ENCODE peak calls at places on chromosomes 1 and 21, in nine cellular contexts. One of them, this sample, is unnamed.

GRCh38 chr21:20971296-20971921 is 26.8 kb upstream of the NCAM2 start:
- DNase-seq in OCI-LY7: peak; percentile 2
- DNase-seq in HCT116: no peak
- DNase-seq in MM.1S: peak; percentile 70
- DNase-seq in GM23248: peak; percentile 76
- DNase-seq in SK-N-SH: peak; percentile 65
- DNase-seq in GM23338: peak; percentile 84
- DNase-seq in PC-3: peak; percentile 62
- DNase-seq in hepatocyte: peak; percentile 81
- DNase-seq in this sample: peak; percentile 49

GRCh38 chr1:213761845-213762407 is 225.8 kb upstream of the PROX1 start:
- DNase-seq in GM23248: peak; percentile 1
- DNase-seq in HCT116: no peak
- DNase-seq in OCI-LY7: no peak
- DNase-seq in MM.1S: no peak
- DNase-seq in GM23338: peak; percentile 25
- DNase-seq in PC-3: peak; percentile 73
- DNase-seq in hepatocyte: no peak
- DNase-seq in SK-N-SH: no peak
- DNase-seq in this sample: no peak

GRCh38 chr1:223531742-223532341 is 133.7 kb downstream of the CAPN8 start:
- DNase-seq in HCT116: peak; percentile 56
- DNase-seq in GM23248: peak; percentile 49
- DNase-seq in GM23338: peak; percentile 87
- DNase-seq in SK-N-SH: peak; percentile 59
- DNase-seq in PC-3: peak; percentile 79
- DNase-seq in MM.1S: peak; percentile 46
- DNase-seq in hepatocyte: peak; percentile 68
- DNase-seq in OCI-LY7: peak; percentile 33
- DNase-seq in this sample: peak; percentile 72

GRCh38 chr1:221201773-221202172 is 322.5 kb downstream of the HLX start:
- DNase-seq in GM23248: peak; percentile 10
- DNase-seq in HCT116: no peak
- DNase-seq in GM23338: no peak
- DNase-seq in SK-N-SH: no peak
- DNase-seq in PC-3: no peak
- DNase-seq in OCI-LY7: no peak
- DNase-seq in MM.1S: no peak
- DNase-seq in hepatocyte: no peak
- DNase-seq in this sample: no peak

GRCh38 chr1:82269466-82269865 is 468.7 kb downstream of the ADGRL2 start:
- DNase-seq in MM.1S: no peak
- DNase-seq in HCT116: no peak
- DNase-seq in SK-N-SH: no peak
- DNase-seq in GM23248: peak; percentile 22
- DNase-seq in PC-3: peak; percentile 46
- DNase-seq in hepatocyte: peak; percentile 28
- DNase-seq in OCI-LY7: no peak
- DNase-seq in GM23338: no peak
- DNase-seq in this sample: no peak

GRCh38 chr1:205589618-205590456 is 42.0 kb downstream of the ELK4 start:
- DNase-seq in MM.1S: no peak
- DNase-seq in HCT116: no peak
- DNase-seq in hepatocyte: no peak
- DNase-seq in PC-3: no peak
- DNase-seq in SK-N-SH: no peak
- DNase-seq in GM23338: no peak
- DNase-seq in GM23248: no peak
- DNase-seq in OCI-LY7: no peak
- DNase-seq in this sample: no peak

GRCh38 chr1:209775634-209776033 is 8.7 kb downstream of the C1orf74 start:
- DNase-seq in OCI-LY7: peak; percentile 21
- DNase-seq in PC-3: no peak
- DNase-seq in hepatocyte: no peak
- DNase-seq in GM23248: no peak
- DNase-seq in MM.1S: no peak
- DNase-seq in GM23338: no peak
- DNase-seq in HCT116: no peak
- DNase-seq in SK-N-SH: no peak
- DNase-seq in this sample: no peak

GRCh38 chr1:226919995-226920394 is 20.1 kb upstream of the COQ8A start:
- DNase-seq in MM.1S: no peak
- DNase-seq in SK-N-SH: no peak
- DNase-seq in PC-3: no peak
- DNase-seq in GM23338: no peak
- DNase-seq in hepatocyte: no peak
- DNase-seq in GM23248: no peak
- DNase-seq in HCT116: no peak
- DNase-seq in OCI-LY7: no peak
- DNase-seq in this sample: no peak

GRCh38 chr1:44290250-44291094 is 64.6 kb downstream of the ERI3 start:
- DNase-seq in OCI-LY7: no peak
- DNase-seq in GM23248: no peak
- DNase-seq in PC-3: no peak
- DNase-seq in MM.1S: no peak
- DNase-seq in GM23338: peak; percentile 30
- DNase-seq in hepatocyte: no peak
- DNase-seq in SK-N-SH: no peak
- DNase-seq in HCT116: no peak
- DNase-seq in this sample: no peak

GRCh38 chr1:55600243-55600642 is 385.1 kb upstream of the USP24 start:
- DNase-seq in MM.1S: no peak
- DNase-seq in HCT116: no peak
- DNase-seq in GM23338: no peak
- DNase-seq in GM23248: no peak
- DNase-seq in OCI-LY7: no peak
- DNase-seq in hepatocyte: no peak
- DNase-seq in PC-3: no peak
- DNase-seq in SK-N-SH: no peak
- DNase-seq in this sample: no peak

GRCh38 chr1:16017076-16017460 is 775 bp downstream of the HSPB7 start:
- DNase-seq in GM23248: no peak
- DNase-seq in hepatocyte: no peak
- DNase-seq in PC-3: no peak
- DNase-seq in HCT116: no peak
- DNase-seq in SK-N-SH: no peak
- DNase-seq in GM23338: no peak
- DNase-seq in MM.1S: no peak
- DNase-seq in OCI-LY7: no peak
- DNase-seq in this sample: no peak

GRCh38 chr1:160124709-160125478 is 9.3 kb downstream of the ATP1A2 start:
- DNase-seq in hepatocyte: peak; percentile 71
- DNase-seq in MM.1S: no peak
- DNase-seq in HCT116: peak; percentile 52
- DNase-seq in GM23248: peak; percentile 90
- DNase-seq in OCI-LY7: no peak
- DNase-seq in GM23338: no peak
- DNase-seq in PC-3: peak; percentile 98
- DNase-seq in SK-N-SH: no peak
- DNase-seq in this sample: no peak

GRCh38 chr1:53371121-53371666 is 43.3 kb upstream of the LRP8 start:
- DNase-seq in GM23248: no peak
- DNase-seq in SK-N-SH: peak; percentile 77
- DNase-seq in OCI-LY7: no peak
- DNase-seq in PC-3: no peak
- DNase-seq in HCT116: no peak
- DNase-seq in MM.1S: no peak
- DNase-seq in hepatocyte: no peak
- DNase-seq in GM23338: peak; percentile 21
- DNase-seq in this sample: peak; percentile 26

GRCh38 chr1:58932820-58933598 is 149.2 kb upstream of the JUN start:
- DNase-seq in GM23338: no peak
- DNase-seq in SK-N-SH: no peak
- DNase-seq in HCT116: peak; percentile 79
- DNase-seq in PC-3: peak; percentile 97
- DNase-seq in OCI-LY7: no peak
- DNase-seq in hepatocyte: peak; percentile 83
- DNase-seq in GM23248: peak; percentile 91
- DNase-seq in MM.1S: no peak
- DNase-seq in this sample: no peak
- TF ChIP-seq EZH2phosphoT487 in GM23338: no peak
- TF ChIP-seq EZH2phosphoT487 in SK-N-SH: no peak
- TF ChIP-seq EZH2phosphoT487 in HCT116: no peak
- TF ChIP-seq EZH2phosphoT487 in PC-3: no peak
- TF ChIP-seq EZH2phosphoT487 in OCI-LY7: no peak
- TF ChIP-seq EZH2phosphoT487 in hepatocyte: no peak
- TF ChIP-seq EZH2phosphoT487 in GM23248: no peak
- TF ChIP-seq EZH2phosphoT487 in MM.1S: no peak
- TF ChIP-seq EZH2phosphoT487 in this sample: no peak

GRCh38 chr1:23423415-23424170 is 955 bp downstream of the TCEA3 start:
- DNase-seq in PC-3: peak; percentile 39
- DNase-seq in GM23338: peak; percentile 57
- DNase-seq in hepatocyte: peak; percentile 67
- DNase-seq in SK-N-SH: peak; percentile 86
- DNase-seq in GM23248: peak; percentile 37
- DNase-seq in MM.1S: no peak
- DNase-seq in OCI-LY7: no peak
- DNase-seq in HCT116: no peak
- DNase-seq in this sample: peak; percentile 41

GRCh38 chr1:23421752-23422312 is 2.7 kb downstream of the TCEA3 start:
- DNase-seq in GM23338: no peak
- DNase-seq in MM.1S: no peak
- DNase-seq in GM23248: peak; percentile 93
- DNase-seq in PC-3: peak; percentile 36
- DNase-seq in hepatocyte: peak; percentile 68
- DNase-seq in HCT116: no peak
- DNase-seq in OCI-LY7: no peak
- DNase-seq in SK-N-SH: peak; percentile 45
- DNase-seq in this sample: no peak

GRCh38 chr1:23422955-23423354 is 1.6 kb downstream of the TCEA3 start:
- DNase-seq in GM23338: no peak
- DNase-seq in HCT116: no peak
- DNase-seq in PC-3: no peak
- DNase-seq in GM23248: peak; percentile 38
- DNase-seq in hepatocyte: no peak
- DNase-seq in MM.1S: no peak
- DNase-seq in SK-N-SH: no peak
- DNase-seq in OCI-LY7: no peak
- DNase-seq in this sample: no peak

GRCh38 chr1:23421343-23421742 is 3.2 kb downstream of the TCEA3 start:
- DNase-seq in hepatocyte: no peak
- DNase-seq in SK-N-SH: no peak
- DNase-seq in GM23248: no peak
- DNase-seq in GM23338: no peak
- DNase-seq in PC-3: no peak
- DNase-seq in MM.1S: no peak
- DNase-seq in HCT116: no peak
- DNase-seq in OCI-LY7: no peak
- DNase-seq in this sample: no peak

GRCh38 chr1:23422313-23422877 is 2.2 kb downstream of the TCEA3 start:
- DNase-seq in SK-N-SH: peak; percentile 73
- DNase-seq in HCT116: no peak
- DNase-seq in PC-3: peak; percentile 68
- DNase-seq in OCI-LY7: no peak
- DNase-seq in hepatocyte: peak; percentile 80
- DNase-seq in GM23338: no peak
- DNase-seq in GM23248: peak; percentile 88
- DNase-seq in MM.1S: no peak
- DNase-seq in this sample: no peak
- TF ChIP-seq EZH2phosphoT487 in SK-N-SH: no peak
- TF ChIP-seq EZH2phosphoT487 in HCT116: no peak
- TF ChIP-seq EZH2phosphoT487 in PC-3: no peak
- TF ChIP-seq EZH2phosphoT487 in OCI-LY7: no peak
- TF ChIP-seq EZH2phosphoT487 in hepatocyte: no peak
- TF ChIP-seq EZH2phosphoT487 in GM23338: no peak
- TF ChIP-seq EZH2phosphoT487 in GM23248: no peak
- TF ChIP-seq EZH2phosphoT487 in MM.1S: no peak
- TF ChIP-seq EZH2phosphoT487 in this sample: no peak

GRCh38 chr21:33018707-33019455 is 6.9 kb upstream of the OLIG2 start:
- DNase-seq in MM.1S: no peak
- DNase-seq in SK-N-SH: no peak
- DNase-seq in hepatocyte: no peak
- DNase-seq in GM23248: no peak
- DNase-seq in HCT116: no peak
- DNase-seq in OCI-LY7: no peak
- DNase-seq in PC-3: no peak
- DNase-seq in GM23338: no peak
- DNase-seq in this sample: no peak

GRCh38 chr21:33019516-33019884 is 6.2 kb upstream of the OLIG2 start:
- DNase-seq in GM23248: no peak
- DNase-seq in HCT116: no peak
- DNase-seq in MM.1S: no peak
- DNase-seq in GM23338: no peak
- DNase-seq in hepatocyte: no peak
- DNase-seq in SK-N-SH: no peak
- DNase-seq in OCI-LY7: no peak
- DNase-seq in PC-3: no peak
- DNase-seq in this sample: no peak

GRCh38 chr21:33020558-33021100 is 5.1 kb upstream of the OLIG2 start:
- DNase-seq in GM23338: no peak
- DNase-seq in PC-3: no peak
- DNase-seq in hepatocyte: no peak
- DNase-seq in GM23248: no peak
- DNase-seq in HCT116: no peak
- DNase-seq in MM.1S: no peak
- DNase-seq in SK-N-SH: peak; percentile 33
- DNase-seq in OCI-LY7: no peak
- DNase-seq in this sample: no peak

GRCh38 chr21:33021150-33021549 is 4.6 kb upstream of the OLIG2 start:
- DNase-seq in hepatocyte: no peak
- DNase-seq in OCI-LY7: no peak
- DNase-seq in GM23338: no peak
- DNase-seq in SK-N-SH: no peak
- DNase-seq in MM.1S: no peak
- DNase-seq in PC-3: no peak
- DNase-seq in HCT116: no peak
- DNase-seq in GM23248: no peak
- DNase-seq in this sample: no peak

DNA sequence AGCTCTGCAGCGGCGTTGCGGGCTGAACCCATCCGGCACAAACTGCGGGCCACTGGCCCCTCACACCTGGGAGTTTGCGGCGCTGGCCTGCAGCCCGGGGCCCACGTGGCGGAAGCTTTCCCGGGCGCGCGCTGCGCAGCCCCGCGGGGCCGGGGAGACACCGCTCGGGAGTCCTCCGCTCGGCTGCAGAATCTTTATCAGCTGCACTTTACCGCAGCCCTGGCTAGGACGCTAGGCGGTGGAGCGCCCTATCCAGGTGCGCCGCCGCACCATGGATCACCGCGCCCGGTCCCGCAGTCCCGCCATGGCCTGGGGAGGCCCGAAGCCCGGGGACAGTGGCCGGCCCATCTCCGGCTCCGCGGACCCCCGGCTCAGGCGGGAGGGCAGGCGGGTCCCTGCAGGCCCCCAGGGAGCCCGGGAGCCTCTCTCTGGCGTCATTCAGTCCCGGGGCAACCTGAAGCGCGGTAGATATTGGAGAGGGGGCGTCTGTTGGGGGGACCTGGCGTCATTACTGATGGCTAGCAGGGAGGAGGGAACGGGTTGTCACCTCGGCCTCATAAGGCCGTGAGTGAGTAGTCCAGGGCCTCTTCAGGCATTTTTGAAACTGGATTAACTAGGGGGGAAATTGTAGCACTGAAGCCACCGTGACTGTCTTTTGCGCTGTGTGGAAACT is 5.7 kb upstream of the OLIG2 start:
- DNase-seq in HCT116: no peak
- DNase-seq in SK-N-SH: peak; percentile 29
- DNase-seq in hepatocyte: no peak
- DNase-seq in OCI-LY7: no peak
- DNase-seq in GM23248: no peak
- DNase-seq in PC-3: no peak
- DNase-seq in MM.1S: no peak
- DNase-seq in GM23338: peak; percentile 84
- DNase-seq in this sample: peak; percentile 72
- TF ChIP-seq EZH2phosphoT487 in HCT116: no peak
- TF ChIP-seq EZH2phosphoT487 in SK-N-SH: no peak
- TF ChIP-seq EZH2phosphoT487 in hepatocyte: no peak
- TF ChIP-seq EZH2phosphoT487 in OCI-LY7: no peak
- TF ChIP-seq EZH2phosphoT487 in GM23248: no peak
- TF ChIP-seq EZH2phosphoT487 in PC-3: no peak
- TF ChIP-seq EZH2phosphoT487 in MM.1S: no peak
- TF ChIP-seq EZH2phosphoT487 in GM23338: no peak
- TF ChIP-seq EZH2phosphoT487 in this sample: peak; percentile 86

GRCh38 chr1:184160942-184161698 is 109.6 kb downstream of the TSEN15 start:
- DNase-seq in OCI-LY7: no peak
- DNase-seq in HCT116: no peak
- DNase-seq in GM23338: no peak
- DNase-seq in hepatocyte: no peak
- DNase-seq in GM23248: peak; percentile 92
- DNase-seq in PC-3: no peak
- DNase-seq in SK-N-SH: peak; percentile 30
- DNase-seq in MM.1S: no peak
- DNase-seq in this sample: no peak
- TF ChIP-seq EZH2phosphoT487 in OCI-LY7: no peak
- TF ChIP-seq EZH2phosphoT487 in HCT116: no peak
- TF ChIP-seq EZH2phosphoT487 in GM23338: no peak
- TF ChIP-seq EZH2phosphoT487 in hepatocyte: no peak
- TF ChIP-seq EZH2phosphoT487 in GM23248: no peak
- TF ChIP-seq EZH2phosphoT487 in PC-3: no peak
- TF ChIP-seq EZH2phosphoT487 in SK-N-SH: no peak
- TF ChIP-seq EZH2phosphoT487 in MM.1S: no peak
- TF ChIP-seq EZH2phosphoT487 in this sample: no peak

This sample was measured in neural progenitor cell.